ENCODE peak calls at places on chromosomes 4 and X, in six cellular contexts. P is H9, F is trophoblast cell, I is neuronal stem cell, Y is IMR-90, X is H1. C is an unnamed sample. For H3K9me3, the result is how much of the 10 kb centered on the place peaks cover.

GRCh38 chrX:135009838-135010237 is 12.5 kb downstream of the RTL8B start:
- DNase-seq in P (no peak), F (no peak), I (no peak), Y (no peak), X (no peak), C (no peak)

GRCh38 chrX:136598631-136599030 is 49.3 kb upstream of the CD40LG start:
- DNase-seq in P (no peak), F (no peak), I (no peak), Y (no peak), X (no peak), C (no peak)

GRCh38 chrX:133337250-133337649 is 78.0 kb downstream of the GPC4 start:
- DNase-seq in P (no peak), F (no peak), I (no peak), Y (no peak), X (no peak), C (no peak)

GRCh38 chr4:141220655-141221605 is at the start of gene ZNF330:
- DNase-seq in P (peak), F (peak), I (peak), Y (peak), X (peak), C (peak)

GRCh38 chrX:85590638-85591037 is 211.2 kb upstream of the POF1B start:
- DNase-seq in P (peak), F (peak), I (no peak), Y (no peak), X (peak), C (no peak)

GRCh38 chr4:76177709-76178108 is 29.5 kb upstream of the NUP54 start:
- DNase-seq in P (no peak), F (no peak), I (no peak), Y (no peak), X (no peak), C (no peak)

GRCh38 chr4:102169345-102169744 is 175.9 kb downstream of the SLC39A8 start:
- DNase-seq in P (peak), F (no peak), I (peak), Y (no peak), X (no peak), C (peak)

GRCh38 chrX:14095702-14096101 is 66.0 kb upstream of the GEMIN8 start:
- DNase-seq in P (peak), F (peak), I (peak), Y (peak), X (peak), C (peak)

GRCh38 chr4:22264261-22264660 is 251.6 kb downstream of the ADGRA3 start:
- DNase-seq in P (no peak), F (no peak), I (no peak), Y (no peak), X (no peak), C (no peak)

GRCh38 chr4:173521474-173522159 is 8.4 kb downstream of the HAND2 start:
- DNase-seq in P (no peak), F (no peak), I (no peak), Y (no peak), X (no peak), C (peak)
- H3K9me3 ChIP-seq in P (under half), F (under half), I (under half), Y (under half), X (under half), C (under half)

GRCh38 chr4:180398564-180398963 is 1844.6 kb upstream of the TENM3 start:
- DNase-seq in P (no peak), F (no peak), I (no peak), Y (no peak), X (no peak), C (no peak)
- H3K4me2 ChIP-seq in P (no peak), F (no peak), I (no peak), Y (no peak), X (no peak), C (no peak)

GRCh38 chrX:19886375-19886774 is 1.0 kb downstream of the SH3KBP1 start:
- DNase-seq in P (no peak), F (no peak), I (no peak), Y (no peak), X (no peak), C (no peak)

GRCh38 chrX:19885732-19886131 is 1.7 kb downstream of the SH3KBP1 start:
- DNase-seq in P (no peak), F (no peak), I (no peak), Y (no peak), X (no peak), C (no peak)

GRCh38 chrX:19888419-19888879 is 1.0 kb upstream of the SH3KBP1 start:
- DNase-seq in P (no peak), F (no peak), I (peak), Y (peak), X (no peak), C (peak)

GRCh38 chrX:19889582-19890342 is 2.4 kb upstream of the SH3KBP1 start:
- DNase-seq in P (no peak), F (peak), I (no peak), Y (peak), X (no peak), C (peak)

DNA sequence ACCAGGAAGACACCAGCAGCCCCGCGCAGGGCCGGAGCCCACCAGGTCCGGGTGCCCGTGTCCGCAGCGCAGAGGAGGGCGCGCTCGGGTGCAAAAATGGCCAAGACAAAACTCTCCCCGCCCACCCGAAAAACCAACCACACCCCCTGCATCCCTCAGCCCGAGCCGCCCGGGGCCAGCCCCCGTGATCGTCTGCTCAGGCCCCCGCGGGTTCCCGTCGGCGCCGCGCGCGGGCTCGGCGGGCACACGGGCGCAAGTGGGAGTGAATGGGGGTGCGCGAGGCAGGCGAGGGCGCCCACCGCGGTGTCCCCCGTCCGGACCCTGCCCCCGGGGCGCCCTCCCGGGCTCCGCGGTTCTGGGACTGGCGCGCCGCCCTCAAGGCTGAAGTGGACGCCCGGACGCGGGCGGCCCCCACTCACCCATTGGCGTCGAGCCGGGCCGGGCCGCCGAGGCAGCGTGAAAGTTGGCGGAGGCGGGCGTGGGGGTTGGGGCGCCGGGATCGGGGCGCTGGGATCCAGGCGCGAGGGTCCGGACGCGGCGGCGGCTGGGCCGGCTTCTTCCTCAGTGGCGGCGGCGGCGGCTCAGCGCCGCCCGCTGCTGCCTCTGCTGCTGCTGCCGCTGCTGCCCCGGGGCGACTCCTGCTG is 390 bp downstream of the SH3KBP1 start:
- DNase-seq in P (no peak), F (no peak), I (no peak), Y (no peak), X (no peak), C (no peak)
- H3K18ac ChIP-seq in P (no peak), F (peak), I (peak), Y (no peak), X (no peak), C (peak)

DNA sequence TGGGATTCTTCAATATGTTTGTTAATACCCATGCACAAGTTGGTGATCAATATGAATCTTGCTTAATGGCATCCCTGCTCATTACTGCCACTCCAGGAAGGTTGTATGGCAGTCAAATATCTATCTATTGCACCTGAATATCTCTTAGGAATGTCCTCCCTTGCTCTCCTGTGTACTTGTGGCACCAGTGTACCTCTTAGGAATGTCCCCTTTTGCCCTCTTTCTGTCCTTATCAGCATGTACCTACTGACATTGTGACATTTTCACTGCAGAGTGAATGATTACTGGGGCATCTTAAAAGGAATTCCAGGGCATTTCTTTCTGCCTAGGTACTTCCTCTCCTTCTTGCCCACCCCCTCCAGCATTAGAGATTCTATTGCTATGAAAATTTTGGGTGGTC is 163.8 kb upstream of the CENPE start:
- DNase-seq in P (no peak), F (no peak), I (no peak), Y (no peak), X (no peak), C (no peak)
- H3K9me3 ChIP-seq in P (under half), F (under half), I (under half), Y (under half), X (under half), C (under half)

GRCh38 chr4:120750152-120750525 is 172.4 kb downstream of the PRDM5 start:
- DNase-seq in P (no peak), F (no peak), I (no peak), Y (no peak), X (no peak), C (no peak)
- H3K4me2 ChIP-seq in P (no peak), F (no peak), I (no peak), Y (no peak), X (no peak), C (no peak)

C was measured in mesenchymal stem cell.